ENCODE peak calls at places on chromosome 3, in ten cellular contexts. N, V, S, Q, M, D, Z, G, R and F are unnamed samples.

GRCh38 chr3:13715167-13715954 is 164.5 kb downstream of the WNT7A start:
- DNase-seq in N (peak), V (no peak), S (no peak), Q (no peak), M (peak), D (no peak), Z (no peak), G (peak), R (no peak), F (peak)

GRCh38 chr3:51715231-51716058 is 8.6 kb downstream of the GRM2 start:
- DNase-seq in N (peak), V (no peak), S (no peak), Q (no peak), M (no peak), D (no peak), Z (no peak), G (no peak), R (no peak), F (peak)

GRCh38 chr3:156109989-156110388 is 10.4 kb upstream of the KCNAB1 start:
- DNase-seq in N (no peak), V (no peak), S (no peak), Q (no peak), M (no peak), D (no peak), Z (no peak), G (no peak), R (peak), F (no peak)

GRCh38 chr3:164723396-164723795 is 354.9 kb downstream of the SI start:
- DNase-seq in N (no peak), V (no peak), S (no peak), Q (no peak), M (peak), D (no peak), Z (no peak), G (no peak), R (no peak), F (no peak)

GRCh38 chr3:123758081-123758564 is 126.0 kb downstream of the MYLK start:
- DNase-seq in N (peak), V (no peak), S (peak), Q (peak), M (no peak), D (no peak), Z (no peak), G (no peak), R (peak), F (no peak)

GRCh38 chr3:49747792-49748480 is 24.2 kb upstream of the GMPPB start:
- DNase-seq in N (no peak), V (no peak), S (peak), Q (no peak), M (no peak), D (no peak), Z (no peak), G (no peak), R (no peak), F (no peak)

GRCh38 chr3:21694506-21694905 is 56.5 kb downstream of the ZNF385D start:
- DNase-seq in N (no peak), V (no peak), S (no peak), Q (no peak), M (no peak), D (no peak), Z (no peak), G (no peak), R (no peak), F (no peak)

GRCh38 chr3:23320586-23321570 is 117.8 kb downstream of the UBE2E2 start:
- DNase-seq in N (no peak), V (no peak), S (no peak), Q (no peak), M (no peak), D (no peak), Z (no peak), G (no peak), R (no peak), F (no peak)